ENCODE peak calls at places on chromosomes 4 and X, in ten cellular contexts. Y is HFF-Myc; S is heart left ventricle; M is CD4-positive, alpha-beta memory T cell; O is pancreas; D is choroid plexus epithelial cell; Q is astrocyte of the spinal cord; U is right lobe of liver; I is upper lobe of right lung; E is trophoblast cell. Z is an unnamed sample.

GRCh38 chr4:2652415-2653155 is 103.6 kb downstream of the TNIP2 start:
- DNase-seq in Y (no peak), S (no peak), M (no peak), O (no peak), D (no peak), Q (no peak), U (no peak), I (peak), E (no peak), Z (no peak)

GRCh38 chr4:125011646-125012045 is 299.1 kb upstream of the ANKRD50 start:
- DNase-seq in Y (no peak), S (no peak), M (no peak), O (no peak), D (peak), Q (no peak), U (no peak), I (no peak), E (no peak), Z (no peak)

GRCh38 chrX:123927845-123928244 is 33.7 kb upstream of the STAG2 start:
- DNase-seq in Y (no peak), S (no peak), M (no peak), O (no peak), D (no peak), Q (no peak), U (no peak), I (no peak), E (no peak), Z (no peak)

GRCh38 chrX:120790118-120790517 is 85.5 kb downstream of the CT47B1 start:
- DNase-seq in Y (no peak), S (no peak), M (peak), O (peak), D (peak), Q (peak), U (no peak), I (no peak), E (no peak), Z (no peak)

GRCh38 chr4:55312491-55313101 is 33.4 kb upstream of the SRD5A3 start:
- DNase-seq in Y (peak), S (peak), M (peak), O (peak), D (peak), Q (peak), U (no peak), I (no peak), E (peak), Z (no peak)

GRCh38 chrX:138001219-138001618 is 435.3 kb downstream of the ZIC3 start:
- DNase-seq in Y (no peak), S (no peak), M (no peak), O (no peak), D (no peak), Q (no peak), U (no peak), I (no peak), E (no peak), Z (no peak)

GRCh38 chrX:115968436-115969252 is 201.9 kb upstream of the AGTR2 start:
- DNase-seq in Y (no peak), S (peak), M (no peak), O (peak), D (peak), Q (peak), U (peak), I (peak), E (no peak), Z (no peak)

GRCh38 chrX:102837843-102838242 is 99.2 kb upstream of the RAB40AL start:
- DNase-seq in Y (no peak), S (no peak), M (no peak), O (peak), D (no peak), Q (no peak), U (no peak), I (no peak), E (no peak), Z (no peak)

GRCh38 chrX:121161501-121161933 is 114.1 kb downstream of the GLUD2 start:
- DNase-seq in Y (no peak), S (no peak), M (no peak), O (no peak), D (no peak), Q (no peak), U (no peak), I (no peak), E (no peak), Z (no peak)

GRCh38 chrX:288561-288991 is 7.4 kb downstream of the PLCXD1 start:
- DNase-seq in Y (no peak), S (peak), M (no peak), O (no peak), D (no peak), Q (no peak), U (peak), I (peak), E (no peak), Z (no peak)

GRCh38 chr4:14887842-14888433 is 114.3 kb upstream of the CPEB2 start:
- DNase-seq in Y (no peak), S (no peak), M (no peak), O (no peak), D (no peak), Q (no peak), U (no peak), I (no peak), E (no peak), Z (no peak)

GRCh38 chr4:181301735-181302380 is 941.3 kb upstream of the TENM3 start:
- DNase-seq in Y (no peak), S (no peak), M (no peak), O (peak), D (peak), Q (peak), U (peak), I (peak), E (peak), Z (no peak)

GRCh38 chr4:156778606-156779005 is 193.0 kb downstream of the PDGFC start:
- DNase-seq in Y (no peak), S (no peak), M (no peak), O (no peak), D (peak), Q (peak), U (no peak), I (no peak), E (no peak), Z (no peak)

GRCh38 chr4:125639182-125639621 is 324.4 kb downstream of the FAT4 start:
- DNase-seq in Y (no peak), S (no peak), M (no peak), O (no peak), D (peak), Q (peak), U (peak), I (no peak), E (no peak), Z (peak)

GRCh38 chr4:152352645-152353116 is 183.2 kb downstream of the FBXW7 start:
- DNase-seq in Y (peak), S (peak), M (no peak), O (peak), D (peak), Q (peak), U (no peak), I (no peak), E (peak), Z (peak)

GRCh38 chrX:1614927-1615326 is at the start of gene ASMT:
- DNase-seq in Y (no peak), S (no peak), M (no peak), O (no peak), D (no peak), Q (no peak), U (no peak), I (no peak), E (no peak), Z (no peak)

GRCh38 chr4:69689530-69690111 is 36.6 kb upstream of the UGT2A1 start:
- DNase-seq in Y (peak), S (no peak), M (peak), O (no peak), D (peak), Q (peak), U (no peak), I (no peak), E (no peak), Z (peak)

GRCh38 chrX:113947548-113947947 is 636.3 kb upstream of the HTR2C start:
- DNase-seq in Y (no peak), S (no peak), M (no peak), O (no peak), D (no peak), Q (no peak), U (no peak), I (no peak), E (no peak), Z (no peak)

GRCh38 chrX:75106772-75107171 is 49.3 kb downstream of the ABCB7 start:
- DNase-seq in Y (no peak), S (no peak), M (no peak), O (no peak), D (no peak), Q (no peak), U (no peak), I (no peak), E (no peak), Z (no peak)

GRCh38 chr4:18366762-18367358 is 345.3 kb upstream of the LCORL start:
- DNase-seq in Y (no peak), S (no peak), M (peak), O (no peak), D (peak), Q (peak), U (no peak), I (no peak), E (peak), Z (peak)

GRCh38 chr4:139440971-139441370 is 12.9 kb upstream of the RAB33B start:
- DNase-seq in Y (no peak), S (no peak), M (no peak), O (no peak), D (no peak), Q (no peak), U (no peak), I (no peak), E (peak), Z (no peak)

GRCh38 chr4:181564616-181565015 is 678.6 kb upstream of the TENM3 start:
- DNase-seq in Y (no peak), S (no peak), M (no peak), O (no peak), D (no peak), Q (no peak), U (no peak), I (no peak), E (no peak), Z (no peak)

GRCh38 chr4:54230479-54231418 is 1.7 kb downstream of the PDGFRA start:
- DNase-seq in Y (no peak), S (no peak), M (no peak), O (no peak), D (peak), Q (peak), U (peak), I (no peak), E (no peak), Z (no peak)
- H3K4me3 ChIP-seq in Y (peak), S (peak), M (no peak), O (peak), D (peak), Q (peak), U (peak), I (peak), E (peak), Z (peak)

DNA sequence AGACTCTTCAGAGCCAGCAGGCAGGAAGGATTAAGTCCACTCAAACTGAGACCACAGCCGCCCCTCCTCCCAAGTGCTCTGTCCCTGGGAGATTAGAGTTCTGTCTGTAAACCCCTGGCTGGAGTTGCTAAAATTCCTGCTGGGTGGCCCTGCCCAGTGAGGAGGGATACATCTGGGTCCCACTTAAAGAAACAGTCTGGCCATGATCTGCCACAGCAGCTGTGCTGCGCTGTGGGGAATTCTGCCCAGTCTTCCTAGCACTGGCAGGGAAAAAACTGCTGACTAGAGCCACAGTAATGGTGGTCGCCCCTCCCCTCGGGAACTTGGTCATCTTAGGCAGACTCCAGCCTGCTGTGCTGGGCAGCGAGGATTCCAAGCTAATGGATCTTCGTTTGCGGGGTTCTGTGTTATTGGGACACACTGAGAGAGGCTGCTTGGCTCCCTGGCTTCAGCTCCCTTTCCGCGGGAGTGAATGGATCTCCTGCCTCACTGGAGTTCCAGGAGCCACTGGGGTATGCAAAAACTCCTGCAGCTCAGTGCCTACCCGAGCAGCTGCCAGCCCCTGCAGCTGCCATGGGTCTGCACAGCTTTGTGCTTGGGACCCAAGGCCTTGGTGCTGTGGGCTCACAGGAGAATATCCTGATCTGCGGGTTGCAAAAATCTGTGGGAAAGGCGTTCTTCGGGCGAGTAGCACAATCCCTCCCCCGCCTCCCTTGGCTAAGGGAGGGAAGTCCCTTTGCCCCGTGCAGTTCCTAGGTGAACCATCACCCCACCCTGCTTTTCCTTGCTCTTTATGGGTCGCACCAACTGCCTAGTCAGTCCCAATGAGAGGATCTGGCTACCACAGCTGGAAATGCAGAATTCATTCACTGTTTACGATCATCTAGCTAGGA is 15.7 kb downstream of the ZXDB start:
- DNase-seq in Y (no peak), S (no peak), M (no peak), O (no peak), D (no peak), Q (no peak), U (no peak), I (no peak), E (no peak), Z (no peak)
- H3K4me3 ChIP-seq in Y (no peak), S (no peak), M (no peak), O (no peak), D (no peak), Q (no peak), U (no peak), I (no peak), E (no peak), Z (no peak)

GRCh38 chr4:148069086-148070010 is 337.5 kb downstream of the ARHGAP10 start:
- DNase-seq in Y (no peak), S (no peak), M (no peak), O (no peak), D (no peak), Q (no peak), U (no peak), I (no peak), E (no peak), Z (no peak)
- H3K4me3 ChIP-seq in Y (no peak), S (no peak), M (no peak), O (no peak), D (no peak), Q (no peak), U (no peak), I (no peak), E (no peak), Z (no peak)

DNA sequence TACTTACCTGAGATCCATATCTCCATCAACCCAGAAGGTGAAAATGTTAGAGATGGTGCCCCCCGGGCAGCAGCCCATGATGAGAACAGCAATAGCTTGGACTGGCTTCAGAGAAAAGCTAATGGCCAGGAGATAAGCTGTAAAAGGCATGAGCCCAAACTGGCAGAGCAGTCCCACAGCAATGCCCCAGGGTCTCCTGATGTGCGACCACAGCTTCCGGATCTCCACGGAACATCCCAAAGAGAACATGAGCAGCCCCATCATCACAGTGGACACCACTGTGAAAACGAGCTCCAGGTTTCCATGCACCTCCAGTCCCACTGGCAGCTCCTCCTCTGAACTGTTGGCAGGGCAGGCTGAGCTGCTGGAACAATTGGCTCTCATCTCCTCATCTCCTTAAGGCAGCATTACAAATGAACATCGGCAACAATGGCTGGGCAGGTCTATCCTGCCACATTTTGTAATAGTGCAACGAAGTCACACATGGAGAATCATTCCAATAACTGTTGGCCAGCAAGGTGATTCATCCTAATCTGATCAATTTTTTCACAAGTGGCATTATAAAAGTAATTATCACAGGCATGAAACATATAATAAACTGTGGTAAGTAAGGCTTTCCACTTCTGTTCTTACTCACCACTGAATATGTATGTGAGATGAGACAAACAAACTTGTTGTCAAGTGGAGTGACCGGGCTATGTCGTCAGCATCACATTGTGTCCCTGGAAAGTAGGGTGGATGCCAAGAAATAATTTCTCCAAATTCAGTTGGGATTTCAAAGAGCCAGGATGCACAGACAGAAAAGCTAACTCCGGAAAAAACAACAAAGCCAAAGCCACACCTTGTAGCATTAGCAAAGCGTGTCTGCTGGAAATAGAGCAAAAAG is at the start of gene SLC10A6:
- DNase-seq in Y (no peak), S (no peak), M (no peak), O (no peak), D (no peak), Q (no peak), U (no peak), I (no peak), E (peak), Z (no peak)
- H3K4me3 ChIP-seq in Y (peak), S (no peak), M (no peak), O (no peak), D (no peak), Q (no peak), U (no peak), I (no peak), E (no peak), Z (no peak)

GRCh38 chr4:80685219-80685618 is 345.3 kb upstream of the BMP3 start:
- DNase-seq in Y (no peak), S (no peak), M (no peak), O (no peak), D (peak), Q (no peak), U (no peak), I (no peak), E (no peak), Z (no peak)
- H3K4me3 ChIP-seq in Y (no peak), S (no peak), M (no peak), O (no peak), D (no peak), Q (no peak), U (no peak), I (no peak), E (no peak), Z (no peak)

DNA sequence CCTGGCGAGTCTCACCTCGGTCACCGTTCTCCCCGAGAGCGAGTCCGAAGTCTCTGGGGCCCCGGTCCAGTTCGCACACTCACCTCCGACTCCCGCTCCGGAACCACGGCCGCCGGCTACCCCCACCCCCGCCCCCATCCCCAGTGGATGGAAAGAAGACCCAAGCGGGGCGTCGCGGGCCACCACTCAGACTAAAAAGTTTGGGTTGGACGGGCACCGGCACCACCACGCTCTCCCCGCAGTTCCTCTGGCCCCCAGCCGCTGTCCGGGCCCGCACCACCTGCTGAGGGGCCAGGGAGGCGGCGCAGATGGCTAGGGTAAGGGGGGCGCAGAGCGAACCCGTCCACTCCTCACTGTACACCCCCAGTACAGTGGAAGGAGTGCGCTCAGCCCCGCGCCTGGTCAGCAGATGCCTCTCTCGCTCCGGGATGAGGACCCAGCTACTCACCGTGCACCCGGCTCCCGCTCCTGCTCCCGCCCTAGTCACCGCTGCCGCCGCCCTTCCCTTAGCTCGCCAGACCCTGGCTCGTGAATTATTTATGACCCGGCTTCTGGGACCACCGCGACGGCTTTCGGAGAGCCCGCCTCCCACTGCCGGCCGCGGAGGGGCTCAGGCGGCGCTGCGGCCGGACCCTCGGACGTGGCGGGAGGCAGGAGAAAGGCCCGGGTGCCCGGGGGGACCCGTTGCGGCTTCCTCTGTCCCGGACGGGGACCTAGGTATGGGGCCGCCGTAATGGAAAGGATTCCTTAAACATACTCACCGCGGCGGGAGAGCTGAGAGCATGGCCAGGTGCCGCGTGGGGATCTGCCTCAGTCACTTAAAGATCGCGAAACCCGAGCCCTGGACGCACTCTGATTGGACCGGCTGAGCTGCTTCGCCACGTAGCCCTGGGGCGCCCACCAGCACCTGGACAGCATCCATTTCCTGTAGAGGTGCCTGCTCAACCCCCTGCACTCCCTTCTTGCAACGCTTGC is at the start of gene PROM1:
- DNase-seq in Y (no peak), S (peak), M (no peak), O (peak), D (no peak), Q (no peak), U (peak), I (peak), E (no peak), Z (no peak)
- H3K4me3 ChIP-seq in Y (no peak), S (peak), M (no peak), O (peak), D (peak), Q (peak), U (peak), I (peak), E (peak), Z (peak)

GRCh38 chr4:130486841-130487240 is 1390.9 kb downstream of the C4orf33 start:
- DNase-seq in Y (no peak), S (no peak), M (no peak), O (no peak), D (peak), Q (no peak), U (no peak), I (no peak), E (no peak), Z (no peak)

DNA sequence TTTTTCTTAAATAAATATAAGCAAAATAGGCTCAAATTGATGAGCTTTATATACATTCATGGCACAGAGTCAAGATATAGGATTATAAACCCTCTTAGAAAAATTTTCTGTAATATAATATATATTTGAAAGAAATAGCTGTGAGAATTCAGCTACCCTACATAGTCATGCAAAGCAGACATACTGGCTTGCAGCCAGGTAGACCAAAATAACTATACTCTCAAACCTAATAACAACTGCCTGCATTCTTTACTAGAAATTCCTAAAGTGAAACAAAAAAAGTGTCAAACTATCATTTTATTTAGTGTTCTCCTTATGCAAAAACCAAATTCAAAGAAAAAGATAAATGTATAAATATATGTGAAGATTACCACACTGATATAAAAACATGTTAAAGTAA is 1390.2 kb downstream of the C4orf33 start:
- DNase-seq in Y (no peak), S (no peak), M (no peak), O (no peak), D (peak), Q (peak), U (no peak), I (no peak), E (no peak), Z (peak)
- H3K4me3 ChIP-seq in Y (no peak), S (no peak), M (no peak), O (no peak), D (no peak), Q (no peak), U (no peak), I (no peak), E (no peak), Z (no peak)

GRCh38 chr4:5051692-5052423 is 578 bp downstream of the STK32B start:
- DNase-seq in Y (no peak), S (peak), M (no peak), O (no peak), D (no peak), Q (no peak), U (peak), I (peak), E (no peak), Z (no peak)

GRCh38 chr4:5054532-5054931 is 3.3 kb downstream of the STK32B start:
- DNase-seq in Y (no peak), S (no peak), M (no peak), O (no peak), D (no peak), Q (no peak), U (no peak), I (no peak), E (no peak), Z (no peak)

GRCh38 chr4:5052424-5052702 is 1.1 kb downstream of the STK32B start:
- DNase-seq in Y (no peak), S (no peak), M (no peak), O (no peak), D (no peak), Q (peak), U (no peak), I (no peak), E (no peak), Z (no peak)

GRCh38 chr4:5051210-5051691 is at the start of gene STK32B:
- DNase-seq in Y (no peak), S (peak), M (no peak), O (peak), D (peak), Q (peak), U (peak), I (peak), E (no peak), Z (no peak)

GRCh38 chr4:5052726-5053425 is 1.6 kb downstream of the STK32B start:
- DNase-seq in Y (no peak), S (no peak), M (no peak), O (no peak), D (no peak), Q (no peak), U (no peak), I (no peak), E (no peak), Z (no peak)
- H3K4me3 ChIP-seq in Y (no peak), S (no peak), M (no peak), O (no peak), D (no peak), Q (no peak), U (no peak), I (no peak), E (no peak), Z (no peak)